ENCODE peak calls at places on chromosomes 5 and 9, in five cellular contexts. N, Z, X, D and I are unnamed samples. For H3K36me3 and H3K27me3, the result is how much of the 10 kb centered on the place peaks cover.

GRCh38 chr5:82922086-82922734 is 155.0 kb downstream of the TMEM167A start:
- DNase-seq in N (no peak), Z (no peak), X (no peak), D (no peak), I (no peak)

GRCh38 chr5:156475831-156476551 is 149.0 kb downstream of the SGCD start:
- DNase-seq in N (peak), Z (no peak), X (peak), D (peak), I (no peak)

GRCh38 chr5:57710126-57710525 is 227.5 kb upstream of the ACTBL2 start:
- DNase-seq in N (no peak), Z (no peak), X (no peak), D (peak), I (no peak)

GRCh38 chr9:72875221-72875620 is 77.6 kb downstream of the ALDH1A1 start:
- DNase-seq in N (no peak), Z (no peak), X (no peak), D (no peak), I (no peak)

GRCh38 chr5:9652295-9652694 is 22.1 kb upstream of the TAS2R1 start:
- DNase-seq in N (no peak), Z (no peak), X (no peak), D (no peak), I (no peak)

GRCh38 chr9:114033397-114034103 is 44.5 kb downstream of the AMBP start:
- DNase-seq in N (peak), Z (no peak), X (no peak), D (no peak), I (no peak)

GRCh38 chr9:16828335-16829281 is 41.9 kb downstream of the BNC2 start:
- DNase-seq in N (peak), Z (no peak), X (peak), D (peak), I (no peak)

GRCh38 chr5:157222506-157223230 is 42.0 kb downstream of the ITK start:
- DNase-seq in N (no peak), Z (peak), X (no peak), D (peak), I (no peak)

GRCh38 chr9:134895849-134896833 is 15.5 kb downstream of the FCN2 start:
- DNase-seq in N (peak), Z (no peak), X (no peak), D (peak), I (no peak)

GRCh38 chr9:114419796-114420195 is 32.0 kb upstream of the AKNA start:
- DNase-seq in N (no peak), Z (no peak), X (no peak), D (no peak), I (no peak)

GRCh38 chr5:64722588-64722987 is 32.3 kb downstream of the SHISAL2B start:
- DNase-seq in N (no peak), Z (no peak), X (no peak), D (no peak), I (no peak)

GRCh38 chr9:95047452-95048224 is 269.9 kb downstream of the FANCC start:
- DNase-seq in N (no peak), Z (no peak), X (no peak), D (no peak), I (no peak)

GRCh38 chr5:36398137-36398536 is 96.4 kb upstream of the RANBP3L start:
- DNase-seq in N (no peak), Z (no peak), X (no peak), D (peak), I (no peak)

GRCh38 chr5:180975338-180975737 is 13.3 kb upstream of the BTNL3 start:
- DNase-seq in N (no peak), Z (no peak), X (no peak), D (no peak), I (peak)

GRCh38 chr9:136545065-136545965 is 533 bp downstream of the NOTCH1 start:
- DNase-seq in N (peak), Z (peak), X (no peak), D (no peak), I (peak)

GRCh38 chr9:134750450-134751155 is 109.0 kb downstream of the COL5A1 start:
- DNase-seq in N (no peak), Z (no peak), X (no peak), D (no peak), I (no peak)

GRCh38 chr9:129037767-129038098 is 1.3 kb downstream of the MIGA2 start:
- DNase-seq in N (no peak), Z (no peak), X (no peak), D (peak), I (no peak)

GRCh38 chr5:143229896-143230675 is 173.4 kb downstream of the NR3C1 start:
- DNase-seq in N (no peak), Z (peak), X (peak), D (no peak), I (peak)

GRCh38 chr9:86601697-86602096 is 247.5 kb upstream of the TUT7 start:
- DNase-seq in N (no peak), Z (no peak), X (no peak), D (peak), I (no peak)

GRCh38 chr5:76431779-76432178 is 28.7 kb downstream of the IQGAP2 start:
- DNase-seq in N (no peak), Z (no peak), X (no peak), D (no peak), I (no peak)

GRCh38 chr9:13358128-13358527 is 78.6 kb upstream of the MPDZ start:
- DNase-seq in N (no peak), Z (no peak), X (peak), D (peak), I (no peak)

GRCh38 chr9:8804618-8805017 is 1005.0 kb upstream of the DMAC1 start:
- DNase-seq in N (no peak), Z (no peak), X (no peak), D (no peak), I (no peak)

GRCh38 chr9:36928670-36929349 is 105.3 kb downstream of the PAX5 start:
- DNase-seq in N (no peak), Z (no peak), X (no peak), D (peak), I (no peak)

GRCh38 chr9:100492952-100493351 is 20.0 kb downstream of the TMEFF1 start:
- DNase-seq in N (no peak), Z (no peak), X (no peak), D (peak), I (no peak)

DNA sequence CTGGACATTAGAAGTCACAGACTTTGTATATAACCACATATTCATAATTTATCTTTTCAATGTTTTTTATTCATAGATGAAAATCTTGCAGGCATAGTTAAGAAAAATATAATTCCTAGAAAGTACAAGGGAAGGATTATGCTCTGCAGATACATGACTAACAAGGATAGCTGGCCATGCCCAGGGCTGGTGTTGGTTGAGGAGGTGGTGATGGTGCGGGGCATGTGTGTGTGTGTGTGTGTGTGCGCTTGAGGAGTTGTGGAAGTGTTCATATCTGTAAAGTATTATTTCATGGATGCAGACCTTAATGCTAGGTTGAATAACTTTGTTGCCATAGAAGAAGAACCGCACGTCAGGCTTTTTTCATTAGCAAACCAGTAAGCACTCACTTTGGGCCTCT is 1.3 kb downstream of the S1PR3 start:
- DNase-seq in N (no peak), Z (no peak), X (no peak), D (no peak), I (no peak)
- H3K4me3 ChIP-seq in N (peak), Z (no peak), X (peak), D (peak), I (no peak)

GRCh38 chr5:168434746-168435321 is 51.4 kb upstream of the RARS1 start:
- DNase-seq in N (no peak), Z (no peak), X (no peak), D (peak), I (no peak)
- H3K36me3 ChIP-seq in N (under half), Z (under half), X (under half), D (under half), I (under half)

DNA sequence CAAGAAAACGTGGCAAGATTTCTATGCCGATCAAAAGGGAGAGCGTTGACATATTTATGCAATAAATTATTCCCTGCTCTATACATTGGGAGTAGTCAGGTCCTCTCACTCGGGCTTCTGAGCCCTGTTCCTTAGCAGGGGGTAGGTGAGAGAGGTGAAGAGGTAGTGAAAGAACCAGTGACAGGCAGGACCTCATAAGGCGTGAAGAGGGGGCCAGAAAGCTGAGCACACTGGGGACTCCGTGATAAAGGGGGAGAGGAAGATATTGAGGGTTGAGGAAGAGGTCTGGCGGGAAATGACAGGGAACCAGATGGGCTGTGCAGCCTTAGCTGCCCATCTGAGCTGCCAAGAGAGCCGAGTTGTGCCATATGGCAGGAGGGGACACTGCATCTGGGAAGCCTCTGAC is 722 bp upstream of the CDC20B start:
- DNase-seq in N (no peak), Z (no peak), X (no peak), D (no peak), I (no peak)
- H3K27me3 ChIP-seq in N (under half), Z (half or more), X (under half), D (under half), I (under half)

GRCh38 chr9:32502996-32503395 is 23.0 kb downstream of the RIGI start:
- DNase-seq in N (no peak), Z (no peak), X (no peak), D (no peak), I (no peak)

GRCh38 chr9:32500768-32501167 is 25.2 kb downstream of the RIGI start:
- DNase-seq in N (no peak), Z (no peak), X (no peak), D (peak), I (no peak)

DNA sequence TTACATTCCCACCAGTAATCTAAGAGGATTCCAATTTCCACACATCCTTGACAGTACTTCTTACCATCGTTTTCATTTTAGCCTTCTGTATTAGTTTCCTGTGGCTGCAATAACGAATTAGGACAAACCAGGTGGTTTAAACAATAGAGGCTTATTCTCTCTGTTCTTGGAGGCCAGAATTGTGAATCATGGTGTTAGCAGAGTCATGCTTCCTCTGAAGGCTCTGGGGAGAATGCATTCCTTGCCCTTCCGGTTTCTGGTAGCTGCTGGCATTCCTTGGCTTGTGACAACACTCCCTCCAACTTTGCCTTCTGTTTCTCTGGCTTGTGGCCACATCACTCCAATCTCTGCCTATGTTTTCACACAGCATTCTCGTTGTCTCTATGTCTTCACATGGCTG is 23.5 kb downstream of the RIGI start:
- DNase-seq in N (no peak), Z (no peak), X (no peak), D (peak), I (no peak)
- H3K4me3 ChIP-seq in N (no peak), Z (no peak), X (no peak), D (no peak), I (no peak)

GRCh38 chr9:123432331-123433236 is 76.6 kb downstream of the CRB2 start:
- DNase-seq in N (no peak), Z (no peak), X (no peak), D (no peak), I (no peak)
- H3K36me3 ChIP-seq in N (under half), Z (under half), X (under half), D (under half), I (under half)

DNA sequence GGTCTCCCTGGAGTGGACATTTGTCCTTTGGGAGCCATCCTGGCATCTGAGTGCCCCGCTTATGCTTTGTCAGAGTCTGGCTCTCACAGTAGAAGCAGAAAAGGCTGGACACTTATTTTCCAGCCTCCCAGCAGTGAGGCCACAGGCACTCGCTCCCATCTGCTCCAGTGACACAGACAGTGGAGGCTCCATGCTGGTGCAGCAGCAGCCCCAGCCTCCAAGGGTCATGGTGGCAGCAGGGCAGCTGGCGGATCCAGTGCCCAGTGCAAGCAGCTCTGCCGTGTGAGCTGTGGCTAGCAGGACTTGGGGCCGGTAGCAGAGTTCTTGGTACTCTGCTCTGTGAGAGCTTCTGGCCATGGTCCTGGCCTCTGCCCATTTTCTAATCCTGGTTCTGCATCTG is 157.3 kb upstream of the ALDH1B1 start:
- DNase-seq in N (no peak), Z (no peak), X (no peak), D (no peak), I (no peak)
- H3K27me3 ChIP-seq in N (under half), Z (under half), X (under half), D (under half), I (under half)